ENCODE peak calls at places on chromosomes 6 and 20, in four cellular contexts. C, F, T and V are unnamed samples.

GRCh38 chr6:372336-372911 is 19.1 kb upstream of the IRF4 start:
- DNase-seq in F (no peak), C (no peak), T (no peak), V (no peak)

GRCh38 chr20:50891138-50891537 is 40.1 kb downstream of the ADNP start:
- DNase-seq in F (no peak), T (no peak), C (no peak), V (no peak)

GRCh38 chr6:111992851-111993250 is 61.1 kb upstream of the CCN6 start:
- DNase-seq in C (no peak), F (no peak), T (no peak), V (no peak)

GRCh38 chr6:115514656-115515055 is 546.0 kb downstream of the FRK start:
- DNase-seq in F (no peak), C (no peak), T (no peak), V (no peak)

GRCh38 chr6:129031051-129031599 is 148.2 kb downstream of the LAMA2 start:
- DNase-seq in F (no peak), T (no peak), C (no peak), V (no peak)

GRCh38 chr6:5619249-5619648 is 357.9 kb downstream of the FARS2 start:
- DNase-seq in C (no peak), F (no peak), T (no peak), V (no peak)

GRCh38 chr6:111973897-111974639 is 79.8 kb upstream of the CCN6 start:
- DNase-seq in F (no peak), T (no peak), C (no peak), V (no peak)

GRCh38 chr6:147179809-147180208 is 24.4 kb upstream of the STXBP5 start:
- DNase-seq in C (no peak), F (no peak), T (no peak), V (no peak)

GRCh38 chr6:138145402-138145801 is 16.3 kb upstream of the ARFGEF3 start:
- DNase-seq in F (no peak), C (no peak), T (no peak), V (no peak)

GRCh38 chr6:128725271-128726233 is 157.4 kb upstream of the LAMA2 start:
- DNase-seq in T (peak), C (peak), F (no peak), V (no peak)

DNA sequence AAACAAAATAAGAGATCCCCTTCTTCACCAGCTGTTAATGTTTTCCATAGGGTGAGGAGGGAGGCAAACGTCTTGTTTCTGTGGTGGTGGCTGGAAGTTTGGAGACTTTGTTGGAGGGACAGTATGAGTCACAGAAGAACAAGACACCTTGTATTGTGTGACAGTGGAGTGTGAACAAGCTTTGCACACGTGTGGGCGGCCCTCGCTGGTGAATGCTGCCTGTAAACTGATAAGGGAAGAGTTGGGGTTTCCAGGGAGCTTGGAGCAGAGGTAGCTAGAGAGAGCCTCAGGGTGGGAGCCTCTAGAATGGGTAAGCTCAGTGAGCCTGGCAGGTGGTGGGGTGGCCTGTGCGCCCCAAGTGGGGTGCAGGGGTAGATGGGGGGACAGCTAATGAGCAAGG is 78.3 kb downstream of the ZDHHC14 start:
- DNase-seq in C (no peak), F (peak), T (no peak), V (no peak)
- TF ChIP-seq JUND in C (no peak), F (no peak), T (no peak), V (no peak)

GRCh38 chr6:90720404-90720803 is 133.5 kb upstream of the MAP3K7 start:
- DNase-seq in F (no peak), C (no peak), T (no peak), V (no peak)

GRCh38 chr6:90722648-90723047 is 135.8 kb upstream of the MAP3K7 start:
- DNase-seq in C (no peak), T (no peak), F (no peak), V (no peak)

GRCh38 chr6:90715093-90715655 is 128.3 kb upstream of the MAP3K7 start:
- DNase-seq in T (no peak), F (no peak), C (no peak), V (no peak)

GRCh38 chr6:90716345-90716744 is 129.5 kb upstream of the MAP3K7 start:
- DNase-seq in C (no peak), F (no peak), T (no peak), V (no peak)

GRCh38 chr6:90719321-90720195 is 132.7 kb upstream of the MAP3K7 start:
- DNase-seq in T (no peak), C (no peak), F (no peak), V (no peak)
- TF ChIP-seq JUND in T (no peak), C (no peak), F (no peak), V (no peak)

GRCh38 chr6:30768634-30769087 is 24.3 kb upstream of the IER3 start:
- DNase-seq in F (no peak), C (no peak), T (no peak), V (no peak)

GRCh38 chr6:30770592-30770991 is 26.2 kb upstream of the IER3 start:
- DNase-seq in C (no peak), F (no peak), T (no peak), V (no peak)

GRCh38 chr6:30769088-30769852 is 24.9 kb upstream of the IER3 start:
- DNase-seq in T (peak), C (peak), F (no peak), V (no peak)

GRCh38 chr6:30770164-30770563 is 25.8 kb upstream of the IER3 start:
- DNase-seq in C (peak), F (no peak), T (no peak), V (no peak)

GRCh38 chr6:30769853-30770160 is 25.5 kb upstream of the IER3 start:
- DNase-seq in F (no peak), C (no peak), T (no peak), V (no peak)
- TF ChIP-seq JUND in F (no peak), C (no peak), T (no peak), V (no peak)

DNA sequence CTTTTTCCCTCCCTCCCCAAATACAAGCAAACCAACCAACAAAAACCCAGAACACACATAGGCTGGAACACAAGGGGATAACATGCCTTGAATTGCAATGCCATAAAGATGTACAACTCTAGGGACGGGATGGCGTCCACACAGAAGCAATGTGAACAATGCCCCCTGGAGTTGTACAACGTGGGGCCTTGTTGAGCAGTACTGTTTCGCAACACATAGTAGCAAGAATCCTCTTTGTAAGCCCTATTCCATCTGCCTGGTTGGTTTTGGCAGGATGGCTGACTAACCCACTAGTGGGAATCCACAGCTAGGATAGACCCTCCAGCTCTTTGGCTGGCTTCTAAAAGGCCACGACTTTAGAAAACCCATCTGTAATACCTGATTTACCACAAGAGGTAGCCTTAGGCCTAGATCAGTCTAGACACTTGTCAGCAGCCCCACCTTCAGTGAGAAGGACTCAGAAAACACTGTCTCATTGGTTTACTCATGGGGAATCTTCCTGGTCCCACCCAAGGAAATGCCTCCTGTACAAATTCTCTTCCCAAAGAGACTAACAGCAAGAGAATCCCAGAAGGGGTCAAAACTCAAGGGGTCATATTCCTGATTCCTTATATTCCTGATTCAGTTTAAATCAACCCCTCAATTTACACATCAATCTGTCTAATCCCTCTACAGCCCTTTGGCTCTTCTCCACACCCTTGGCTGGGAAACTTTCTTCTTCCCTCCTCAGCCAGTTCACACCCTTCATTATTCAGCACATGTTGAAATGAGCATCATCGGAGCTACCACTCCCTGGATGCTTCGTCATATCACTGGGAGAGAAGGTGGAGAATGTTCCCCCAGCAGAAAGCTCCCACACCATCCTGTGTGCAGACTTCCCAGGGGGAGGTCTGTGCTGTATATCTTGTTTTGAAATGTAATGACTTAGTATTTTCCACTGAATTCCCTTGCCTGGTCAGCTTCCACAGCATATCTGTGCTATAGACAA is 622.4 kb upstream of the FLRT3 start:
- DNase-seq in T (no peak), C (no peak), F (no peak), V (no peak)
- TF ChIP-seq JUND in T (no peak), C (no peak), F (no peak), V (no peak)

GRCh38 chr6:37212268-37212667 is 42.3 kb downstream of the PIM1 start:
- DNase-seq in F (no peak), C (no peak), T (no peak), V (no peak)
- TF ChIP-seq JUND in F (no peak), C (no peak), T (no peak), V (no peak)

DNA sequence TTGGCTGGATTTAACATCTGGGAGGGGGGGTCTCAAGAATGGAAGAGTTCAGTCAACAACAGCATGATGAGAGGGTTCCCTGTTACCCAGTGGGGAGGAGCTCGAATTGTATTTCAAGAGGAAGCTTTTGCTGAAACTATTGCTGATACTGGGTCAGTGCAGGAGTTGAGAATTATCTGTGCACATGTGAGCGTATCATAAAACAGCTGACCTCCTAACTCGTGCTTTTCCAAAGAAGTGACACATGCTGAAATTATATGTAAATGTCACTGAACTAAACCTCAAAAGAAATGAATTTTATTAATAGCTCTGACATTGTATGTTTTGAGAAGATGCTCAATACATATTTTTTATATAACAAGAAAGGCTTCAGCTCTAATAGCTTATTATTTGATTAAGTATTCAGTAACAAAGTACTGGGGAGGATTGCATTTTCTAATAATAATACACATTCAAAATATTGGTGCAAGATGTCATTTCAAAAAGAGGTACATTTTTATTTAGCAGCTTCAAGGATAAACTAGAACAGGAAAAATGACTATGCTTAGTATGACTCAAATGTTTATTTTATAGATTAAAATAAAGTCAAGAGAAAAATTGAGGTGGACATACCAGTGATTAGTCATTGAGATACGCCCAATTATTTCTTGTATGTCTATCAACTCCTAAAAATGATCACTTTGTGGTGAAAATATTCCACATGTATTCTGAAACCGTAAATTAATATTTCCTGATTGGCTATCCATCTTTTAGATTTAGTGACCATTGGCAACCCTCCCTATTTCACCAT is 96.5 kb downstream of the PHF3 start:
- DNase-seq in F (no peak), T (no peak), C (no peak), V (no peak)
- TF ChIP-seq JUND in F (no peak), T (no peak), C (no peak), V (no peak)

DNA sequence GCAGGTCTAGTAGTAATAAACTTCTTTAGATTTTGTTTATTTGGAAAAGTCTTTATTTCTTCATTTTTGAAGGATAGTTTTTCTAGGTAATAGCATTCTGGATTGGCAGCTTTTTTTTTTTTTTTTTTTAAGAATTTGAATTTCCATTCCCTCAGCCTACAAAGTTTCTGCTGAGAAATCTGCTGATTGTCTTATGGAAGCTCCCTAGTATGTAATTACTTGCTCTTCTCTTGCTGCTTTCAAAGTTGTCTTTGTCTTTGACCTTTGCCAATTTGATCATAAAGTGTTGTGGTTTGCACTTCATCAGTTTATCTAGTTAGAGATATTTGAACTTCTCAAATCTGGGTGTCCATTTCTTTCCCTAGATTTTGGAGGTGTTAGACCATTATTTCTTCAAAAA is 82.2 kb upstream of the GMDS start:
- DNase-seq in T (no peak), C (no peak), F (no peak), V (no peak)
- TF ChIP-seq JUND in T (no peak), C (no peak), F (no peak), V (no peak)

DNA sequence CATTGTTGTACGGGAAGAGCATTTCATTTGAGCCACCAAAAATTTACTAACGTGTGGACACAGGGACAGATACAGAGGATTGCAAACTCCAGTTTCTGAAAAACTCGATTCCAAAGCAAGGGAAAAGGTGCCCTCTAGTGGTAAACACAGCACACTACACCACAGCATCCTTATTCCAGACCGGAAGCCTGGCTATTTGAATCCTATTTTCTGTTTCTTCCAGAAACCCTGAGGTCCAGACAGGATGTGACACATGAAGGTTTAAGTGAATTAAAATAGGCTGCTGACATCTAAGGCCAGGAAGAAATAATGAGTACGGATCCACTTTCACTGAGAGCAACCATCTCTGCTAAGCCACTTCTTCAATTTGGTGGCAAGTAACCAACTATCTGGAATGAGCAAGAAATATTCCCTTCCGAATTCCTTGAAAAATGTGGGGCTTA is 31.8 kb upstream of the GMPR start:
- DNase-seq in T (peak), C (peak), F (peak), V (peak)
- TF ChIP-seq JUND in T (no peak), C (no peak), F (no peak), V (no peak)

DNA sequence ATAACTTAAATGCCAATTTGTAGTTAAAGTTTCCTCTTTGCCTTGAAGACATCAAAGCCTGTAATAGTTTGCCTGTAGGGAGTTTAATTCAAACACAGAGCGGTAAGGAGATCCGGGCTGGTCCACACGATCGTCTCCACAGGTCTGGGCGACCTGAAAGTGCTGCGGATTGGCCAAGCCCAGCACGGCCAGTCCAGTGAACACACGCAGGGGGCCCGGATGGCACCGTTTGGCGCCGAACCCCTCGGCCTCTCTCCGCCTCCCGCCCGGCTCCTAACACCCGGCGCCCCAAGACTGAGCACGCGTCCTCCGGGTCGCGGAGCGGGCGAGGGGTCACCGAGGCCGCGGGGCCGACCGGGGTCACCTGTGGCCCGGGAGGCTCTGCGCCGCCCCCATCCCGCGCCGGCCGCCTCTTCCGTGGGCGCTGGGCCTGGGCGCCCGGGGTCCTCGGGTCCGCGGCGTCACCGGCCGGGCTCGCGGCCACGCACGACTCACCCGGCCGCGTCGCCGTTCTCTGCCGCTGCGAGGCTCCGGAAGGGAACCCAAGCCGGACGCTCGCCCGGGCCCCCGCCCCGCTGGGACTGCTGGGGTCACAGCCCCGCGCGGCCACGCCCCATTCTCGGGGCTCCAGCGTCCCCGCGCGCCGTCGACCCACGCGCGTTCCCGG is 481 bp downstream of the SERPINB6 start:
- DNase-seq in C (peak), T (no peak), F (peak), V (peak)
- TF ChIP-seq JUND in C (no peak), T (no peak), F (no peak), V (no peak)